ENCODE peak calls at places on chromosomes 16 and 17, in ten cellular contexts. L, N, R, M, C, T, P, Y, G and K are unnamed samples.

GRCh38 chr17:47096343-47096742 is 92.8 kb downstream of the CDC27 start:
- DNase-seq in Y (no peak), M (no peak), L (no peak), C (no peak), R (no peak), T (no peak), G (no peak), P (no peak), N (no peak), K (no peak)

GRCh38 chr16:85536073-85536410 is 77.1 kb upstream of the GSE1 start:
- DNase-seq in L (no peak), Y (no peak), N (no peak), M (no peak), C (no peak), R (no peak), G (no peak), P (peak), T (no peak), K (no peak)

GRCh38 chr17:81961087-81961514 is at the start of gene NOTUM:
- DNase-seq in G (no peak), Y (no peak), N (peak), M (peak), L (no peak), C (peak), T (no peak), P (no peak), R (no peak), K (peak)

GRCh38 chr16:47643610-47644009 is 182.5 kb downstream of the PHKB start:
- DNase-seq in G (no peak), T (no peak), C (no peak), N (peak), M (no peak), P (no peak), L (no peak), R (no peak), Y (no peak), K (no peak)

GRCh38 chr16:87968541-87968940 is 17.3 kb downstream of the BANP start:
- DNase-seq in T (no peak), P (no peak), G (no peak), Y (no peak), M (peak), L (no peak), R (no peak), N (no peak), C (no peak), K (no peak)

GRCh38 chr17:65022751-65023421 is 33.7 kb downstream of the GNA13 start:
- DNase-seq in P (no peak), N (peak), R (no peak), M (peak), T (no peak), G (peak), C (no peak), L (peak), Y (no peak), K (peak)

GRCh38 chr16:81094771-81095251 is 1.4 kb downstream of the GCSH start:
- DNase-seq in N (peak), C (no peak), R (no peak), G (no peak), M (no peak), T (no peak), L (peak), Y (no peak), P (no peak), K (no peak)

GRCh38 chr17:67746704-67747571 is 29.2 kb downstream of the NOL11 start:
- DNase-seq in N (no peak), P (peak), Y (no peak), T (no peak), L (no peak), G (no peak), M (no peak), R (no peak), C (no peak), K (no peak)

GRCh38 chr17:11882716-11883115 is 114.6 kb downstream of the ZNF18 start:
- DNase-seq in C (no peak), Y (no peak), R (no peak), L (no peak), G (no peak), N (no peak), P (no peak), M (no peak), T (no peak), K (no peak)

GRCh38 chr17:17612085-17613022 is 20.8 kb upstream of the PEMT start:
- DNase-seq in G (no peak), R (no peak), N (no peak), T (no peak), P (no peak), Y (no peak), L (no peak), C (no peak), M (no peak), K (no peak)

GRCh38 chr16:628321-629061 is 2.3 kb upstream of the WFIKKN1 start:
- DNase-seq in C (no peak), N (no peak), P (no peak), R (no peak), M (no peak), G (no peak), T (no peak), Y (no peak), L (no peak), K (no peak)

GRCh38 chr17:42414782-42415409 is 8.2 kb downstream of the CAVIN1 start:
- DNase-seq in G (no peak), R (no peak), C (no peak), T (peak), N (no peak), M (no peak), L (no peak), Y (no peak), P (no peak), K (no peak)

GRCh38 chr16:14527411-14528044 is 102.5 kb downstream of the PARN start:
- DNase-seq in Y (no peak), G (no peak), L (no peak), T (no peak), R (no peak), M (peak), N (peak), P (no peak), C (no peak), K (no peak)

GRCh38 chr16:14097182-14097951 is 26.2 kb downstream of the MRTFB start:
- DNase-seq in T (no peak), M (no peak), G (peak), Y (no peak), N (no peak), L (no peak), P (peak), R (no peak), C (peak), K (no peak)

GRCh38 chr17:81271226-81271625 is 23.9 kb downstream of the SLC38A10 start:
- DNase-seq in P (no peak), Y (no peak), R (no peak), M (no peak), L (no peak), G (no peak), T (no peak), N (no peak), C (no peak), K (no peak)

GRCh38 chr17:43366809-43367587 is 31.8 kb upstream of the ARL4D start:
- DNase-seq in T (no peak), G (no peak), Y (no peak), M (no peak), R (no peak), N (no peak), P (no peak), L (no peak), C (no peak), K (peak)

GRCh38 chr17:75635610-75636202 is 2.5 kb downstream of the SMIM5 start:
- DNase-seq in M (no peak), C (no peak), L (no peak), N (no peak), P (peak), Y (no peak), G (no peak), R (no peak), T (no peak), K (no peak)

GRCh38 chr17:63819131-63819530 is 8.1 kb upstream of the PSMC5 start:
- DNase-seq in R (no peak), P (no peak), N (no peak), Y (no peak), C (no peak), G (no peak), T (no peak), L (peak), M (no peak), K (no peak)